ENCODE peak calls at places on chromosomes 5 and 9, in four cellular contexts. One of them, this sample, is unnamed.

GRCh38 chr5:53246042-53246836 is 136.7 kb upstream of the MOCS2 start:
- DNase-seq in cardiac muscle cell: no peak
- DNase-seq in MM.1S: peak; percentile 70
- DNase-seq in aorta: no peak
- DNase-seq in this sample: no peak

GRCh38 chr5:176955895-176956294 is 50.7 kb downstream of the UIMC1 start:
- DNase-seq in aorta: no peak
- DNase-seq in MM.1S: no peak
- DNase-seq in cardiac muscle cell: no peak
- DNase-seq in this sample: no peak

GRCh38 chr5:139764250-139764791 is 31.3 kb upstream of the PSD2 start:
- DNase-seq in aorta: peak; percentile 84
- DNase-seq in cardiac muscle cell: peak; percentile 43
- DNase-seq in MM.1S: no peak
- DNase-seq in this sample: no peak

GRCh38 chr5:150407097-150407720 is 5.5 kb downstream of the CD74 start:
- DNase-seq in MM.1S: no peak
- DNase-seq in cardiac muscle cell: no peak
- DNase-seq in aorta: no peak
- DNase-seq in this sample: no peak

GRCh38 chr9:92740015-92740408 is 24.6 kb downstream of the BICD2 start:
- DNase-seq in cardiac muscle cell: no peak
- DNase-seq in aorta: no peak
- DNase-seq in MM.1S: no peak
- DNase-seq in this sample: no peak

GRCh38 chr9:125843646-125844045 is 96.5 kb downstream of the PBX3 start:
- DNase-seq in MM.1S: no peak
- DNase-seq in aorta: no peak
- DNase-seq in cardiac muscle cell: peak; percentile 6
- DNase-seq in this sample: no peak

GRCh38 chr5:145906401-145906800 is 30.0 kb upstream of the SH3RF2 start:
- DNase-seq in cardiac muscle cell: no peak
- DNase-seq in MM.1S: no peak
- DNase-seq in aorta: no peak
- DNase-seq in this sample: no peak

GRCh38 chr5:76331139-76331538 is 71.9 kb upstream of the IQGAP2 start:
- DNase-seq in aorta: no peak
- DNase-seq in MM.1S: peak; percentile 92
- DNase-seq in cardiac muscle cell: no peak
- DNase-seq in this sample: no peak

GRCh38 chr9:36748322-36748899 is 175.7 kb downstream of the MELK start:
- DNase-seq in cardiac muscle cell: peak; percentile 91
- DNase-seq in aorta: no peak
- DNase-seq in MM.1S: peak; percentile 36
- DNase-seq in this sample: no peak

GRCh38 chr9:22118810-22119479 is 109.8 kb upstream of the CDKN2B start:
- DNase-seq in cardiac muscle cell: no peak
- DNase-seq in MM.1S: no peak
- DNase-seq in aorta: no peak
- DNase-seq in this sample: no peak

GRCh38 chr9:95065224-95065623 is 252.3 kb downstream of the FANCC start:
- DNase-seq in cardiac muscle cell: no peak
- DNase-seq in MM.1S: no peak
- DNase-seq in aorta: peak; percentile 79
- DNase-seq in this sample: no peak

GRCh38 chr9:107039546-107039945 is 176.6 kb downstream of the ZNF462 start:
- DNase-seq in aorta: no peak
- DNase-seq in cardiac muscle cell: no peak
- DNase-seq in MM.1S: no peak
- DNase-seq in this sample: no peak

GRCh38 chr9:137506274-137506673 is 43.9 kb downstream of the PNPLA7 start:
- DNase-seq in cardiac muscle cell: no peak
- DNase-seq in aorta: no peak
- DNase-seq in MM.1S: no peak
- DNase-seq in this sample: no peak

GRCh38 chr9:125959980-125960619 is 212.9 kb downstream of the PBX3 start:
- DNase-seq in cardiac muscle cell: no peak
- DNase-seq in MM.1S: no peak
- DNase-seq in aorta: no peak
- DNase-seq in this sample: no peak

GRCh38 chr5:147290261-147290660 is 55.4 kb downstream of the STK32A start:
- DNase-seq in cardiac muscle cell: no peak
- DNase-seq in MM.1S: no peak
- DNase-seq in aorta: no peak
- DNase-seq in this sample: no peak

GRCh38 chr5:82306151-82306550 is 28.0 kb upstream of the RPS23 start:
- DNase-seq in aorta: no peak
- DNase-seq in cardiac muscle cell: no peak
- DNase-seq in MM.1S: no peak
- DNase-seq in this sample: no peak

GRCh38 chr9:88464851-88465250 is 70.1 kb upstream of the NXNL2 start:
- DNase-seq in aorta: no peak
- DNase-seq in MM.1S: no peak
- DNase-seq in cardiac muscle cell: no peak
- DNase-seq in this sample: no peak

GRCh38 chr5:99355881-99356280 is 427.1 kb upstream of the CHD1 start:
- DNase-seq in aorta: no peak
- DNase-seq in MM.1S: no peak
- DNase-seq in cardiac muscle cell: no peak
- DNase-seq in this sample: no peak

GRCh38 chr9:137509198-137509597 is 41.0 kb downstream of the PNPLA7 start:
- DNase-seq in cardiac muscle cell: no peak
- DNase-seq in aorta: no peak
- DNase-seq in MM.1S: no peak
- DNase-seq in this sample: no peak

GRCh38 chr5:1931590-1932138 is 48.9 kb upstream of the IRX4 start:
- DNase-seq in aorta: no peak
- DNase-seq in MM.1S: no peak
- DNase-seq in cardiac muscle cell: peak; percentile 69
- DNase-seq in this sample: peak; percentile 80

GRCh38 chr5:1929108-1929991 is 46.6 kb upstream of the IRX4 start:
- DNase-seq in MM.1S: no peak
- DNase-seq in cardiac muscle cell: no peak
- DNase-seq in aorta: no peak
- DNase-seq in this sample: no peak

GRCh38 chr5:1933364-1934055 is 50.8 kb upstream of the IRX4 start:
- DNase-seq in cardiac muscle cell: no peak
- DNase-seq in aorta: no peak
- DNase-seq in MM.1S: no peak
- DNase-seq in this sample: no peak

GRCh38 chr5:1930501-1930879 is 47.8 kb upstream of the IRX4 start:
- DNase-seq in aorta: no peak
- DNase-seq in cardiac muscle cell: no peak
- DNase-seq in MM.1S: no peak
- DNase-seq in this sample: no peak

DNA sequence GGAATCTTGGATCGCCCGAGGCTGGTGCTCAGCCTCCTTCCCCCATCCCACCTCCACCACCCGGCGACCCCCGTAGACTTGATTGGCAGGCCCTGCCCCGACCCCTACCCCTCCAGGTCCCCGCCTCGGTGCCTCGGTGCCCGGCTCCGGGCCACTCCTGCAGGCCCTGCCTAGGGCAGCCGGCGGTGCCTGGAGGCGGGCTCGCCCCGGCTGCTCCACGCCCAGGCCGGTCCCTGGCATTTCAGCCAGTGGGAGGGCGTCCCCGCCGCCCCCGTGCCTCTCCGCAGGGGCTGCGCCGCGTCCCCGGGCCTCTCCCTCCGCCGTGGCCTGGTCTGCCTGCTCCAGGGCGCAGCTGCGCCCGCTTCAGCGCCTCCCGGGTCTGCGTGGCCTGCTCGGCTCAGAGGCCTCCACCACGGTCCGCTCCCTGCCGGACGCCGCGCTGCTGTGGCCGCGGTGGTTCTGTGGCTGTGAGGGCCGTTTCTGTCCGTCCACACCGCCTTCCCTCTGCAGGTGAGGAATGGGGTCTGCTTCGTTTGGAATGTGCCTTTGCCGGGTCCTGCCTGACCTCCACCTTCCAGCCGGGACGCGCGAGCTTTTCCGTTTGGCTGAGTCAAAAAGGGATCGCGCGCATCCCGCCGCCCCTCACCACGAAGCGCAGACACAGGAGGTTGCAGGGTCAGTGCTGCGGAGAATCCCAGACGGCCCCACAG is 48.3 kb upstream of the IRX4 start:
- DNase-seq in MM.1S: no peak
- DNase-seq in cardiac muscle cell: peak; percentile 52
- DNase-seq in aorta: no peak
- DNase-seq in this sample: peak; percentile 79
- H3K4me3 ChIP-seq in MM.1S: no peak overlapping the region
- H3K4me3 ChIP-seq in cardiac muscle cell: peak overlapping the region; percentile 7
- H3K4me3 ChIP-seq in aorta: peak overlapping the region; percentile 0
- H3K4me3 ChIP-seq in this sample: peak overlapping the region; percentile 48

GRCh38 chr5:20833081-20833627 is 845.2 kb upstream of the CDH18 start:
- DNase-seq in aorta: no peak
- DNase-seq in cardiac muscle cell: no peak
- DNase-seq in MM.1S: no peak
- DNase-seq in this sample: no peak

GRCh38 chr5:20832204-20833080 is 844.4 kb upstream of the CDH18 start:
- DNase-seq in aorta: no peak
- DNase-seq in cardiac muscle cell: no peak
- DNase-seq in MM.1S: no peak
- DNase-seq in this sample: no peak
- H3K36me3 ChIP-seq in aorta: no peaks in the 10 kb centered on the region
- H3K36me3 ChIP-seq in cardiac muscle cell: no peaks in the 10 kb centered on the region
- H3K36me3 ChIP-seq in MM.1S: no peaks in the 10 kb centered on the region
- H3K36me3 ChIP-seq in this sample: no peaks in the 10 kb centered on the region

GRCh38 chr5:3310551-3311340 is 284.9 kb upstream of the IRX1 start:
- DNase-seq in cardiac muscle cell: no peak
- DNase-seq in MM.1S: no peak
- DNase-seq in aorta: no peak
- DNase-seq in this sample: peak; percentile 78
- H3K9me3 ChIP-seq in cardiac muscle cell: no peaks in the 10 kb centered on the region
- H3K9me3 ChIP-seq in MM.1S: no peaks in the 10 kb centered on the region
- H3K9me3 ChIP-seq in aorta: peaks cover 8% of the 10 kb centered on the region
- H3K9me3 ChIP-seq in this sample: no peaks in the 10 kb centered on the region

GRCh38 chr9:35682083-35682482 is 7.6 kb downstream of the TPM2 start:
- DNase-seq in MM.1S: no peak
- DNase-seq in cardiac muscle cell: peak; percentile 36
- DNase-seq in aorta: no peak
- DNase-seq in this sample: no peak
- H3K4me3 ChIP-seq in MM.1S: no peak overlapping the region
- H3K4me3 ChIP-seq in cardiac muscle cell: no peak overlapping the region
- H3K4me3 ChIP-seq in aorta: no peak overlapping the region
- H3K4me3 ChIP-seq in this sample: no peak overlapping the region

GRCh38 chr9:136444102-136444501 is 4.5 kb upstream of the INPP5E start:
- DNase-seq in cardiac muscle cell: no peak
- DNase-seq in aorta: no peak
- DNase-seq in MM.1S: no peak
- DNase-seq in this sample: no peak
- H3K36me3 ChIP-seq in cardiac muscle cell: peaks cover 46% of the 10 kb centered on the region
- H3K36me3 ChIP-seq in aorta: no peaks in the 10 kb centered on the region
- H3K36me3 ChIP-seq in MM.1S: no peaks in the 10 kb centered on the region
- H3K36me3 ChIP-seq in this sample: peaks cover 84% of the 10 kb centered on the region

GRCh38 chr5:141150993-141151325 is 1.1 kb downstream of the PCDHB6 start:
- DNase-seq in MM.1S: no peak
- DNase-seq in aorta: no peak
- DNase-seq in cardiac muscle cell: no peak
- DNase-seq in this sample: no peak
- H3K9me3 ChIP-seq in MM.1S: no peaks in the 10 kb centered on the region
- H3K9me3 ChIP-seq in aorta: peaks cover 9% of the 10 kb centered on the region
- H3K9me3 ChIP-seq in cardiac muscle cell: no peaks in the 10 kb centered on the region
- H3K9me3 ChIP-seq in this sample: peaks cover 14% of the 10 kb centered on the region

DNA sequence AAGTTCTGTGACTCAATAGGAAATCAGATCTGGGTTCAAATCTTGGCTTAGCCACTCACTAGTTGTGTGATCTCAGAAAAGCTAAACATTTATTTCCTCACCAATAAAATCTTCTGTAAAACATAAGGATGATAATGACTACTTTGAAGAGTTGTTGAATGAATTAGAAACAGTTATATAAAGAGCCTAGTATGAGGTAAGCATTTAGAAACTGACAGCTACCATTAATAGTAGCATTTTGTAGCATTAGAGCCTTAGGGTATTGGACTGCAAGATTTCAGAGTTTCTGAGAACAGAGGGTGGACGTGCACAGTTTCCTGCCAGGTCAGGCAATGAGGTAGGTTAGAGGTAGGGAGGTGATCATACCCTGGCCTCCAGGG is 293.2 kb downstream of the CWC27 start:
- DNase-seq in aorta: no peak
- DNase-seq in MM.1S: no peak
- DNase-seq in cardiac muscle cell: no peak
- DNase-seq in this sample: no peak
- H3K4me3 ChIP-seq in aorta: no peak overlapping the region
- H3K4me3 ChIP-seq in MM.1S: no peak overlapping the region
- H3K4me3 ChIP-seq in cardiac muscle cell: no peak overlapping the region
- H3K4me3 ChIP-seq in this sample: no peak overlapping the region

GRCh38 chr5:135343417-135343816 is 55.6 kb downstream of the MACROH2A1 start:
- DNase-seq in cardiac muscle cell: no peak
- DNase-seq in aorta: peak; percentile 17
- DNase-seq in MM.1S: no peak
- DNase-seq in this sample: peak; percentile 24

GRCh38 chr5:135349441-135349840 is 49.6 kb downstream of the MACROH2A1 start:
- DNase-seq in MM.1S: no peak
- DNase-seq in cardiac muscle cell: no peak
- DNase-seq in aorta: no peak
- DNase-seq in this sample: no peak

GRCh38 chr5:135344351-135344750 is 54.7 kb downstream of the MACROH2A1 start:
- DNase-seq in cardiac muscle cell: no peak
- DNase-seq in aorta: no peak
- DNase-seq in MM.1S: no peak
- DNase-seq in this sample: no peak

GRCh38 chr5:135348920-135349319 is 50.1 kb downstream of the MACROH2A1 start:
- DNase-seq in aorta: no peak
- DNase-seq in cardiac muscle cell: no peak
- DNase-seq in MM.1S: no peak
- DNase-seq in this sample: peak; percentile 35

GRCh38 chr5:135345945-135346731 is 52.9 kb downstream of the MACROH2A1 start:
- DNase-seq in aorta: peak; percentile 32
- DNase-seq in cardiac muscle cell: no peak
- DNase-seq in MM.1S: no peak
- DNase-seq in this sample: no peak
- H3K36me3 ChIP-seq in aorta: peaks cover 4% of the 10 kb centered on the region
- H3K36me3 ChIP-seq in cardiac muscle cell: peaks cover 55% of the 10 kb centered on the region
- H3K36me3 ChIP-seq in MM.1S: peaks cover 17% of the 10 kb centered on the region
- H3K36me3 ChIP-seq in this sample: peaks cover 68% of the 10 kb centered on the region

DNA sequence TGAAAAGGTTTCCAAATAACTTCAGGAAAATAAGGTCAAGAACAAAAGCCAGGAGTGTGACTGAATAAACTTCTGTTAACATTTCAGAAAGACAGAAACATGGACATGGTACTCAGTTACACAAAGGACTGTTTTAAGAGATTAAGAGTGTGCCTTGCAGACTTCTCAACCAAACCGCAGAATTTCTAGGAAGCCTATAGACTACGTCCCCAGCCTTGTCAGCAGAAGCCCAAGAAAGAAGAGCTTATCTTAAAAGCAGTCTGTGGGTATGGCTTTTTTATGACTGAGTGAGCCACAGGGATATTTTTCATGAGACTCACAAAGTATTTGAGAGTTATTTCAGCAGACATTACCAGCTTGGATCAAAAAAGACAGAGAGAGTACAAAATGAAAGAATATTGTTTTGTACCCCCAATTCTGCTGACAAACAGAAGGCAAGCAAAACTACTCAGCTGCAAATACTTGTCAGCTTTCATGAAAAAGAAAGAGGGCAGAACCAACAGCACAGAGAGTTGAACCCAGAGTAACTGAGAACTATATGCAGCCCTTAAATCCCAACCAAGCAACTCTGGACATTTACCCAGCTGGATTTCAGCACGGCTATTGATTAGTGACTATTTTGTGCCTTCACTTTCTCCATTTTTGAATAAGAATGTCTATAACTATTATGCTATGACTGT is 711.0 kb upstream of the CTNND2 start:
- DNase-seq in aorta: no peak
- DNase-seq in MM.1S: peak; percentile 81
- DNase-seq in cardiac muscle cell: no peak
- DNase-seq in this sample: no peak
- H3K9me3 ChIP-seq in aorta: no peaks in the 10 kb centered on the region
- H3K9me3 ChIP-seq in MM.1S: no peaks in the 10 kb centered on the region
- H3K9me3 ChIP-seq in cardiac muscle cell: no peaks in the 10 kb centered on the region
- H3K9me3 ChIP-seq in this sample: peaks cover 8% of the 10 kb centered on the region